ENCODE peak calls at places on chromosomes 7 and 10, in four cellular contexts. O is HFFc6, G is MM.1S, F is posterior cingulate gyrus. L is an unnamed sample.

GRCh38 chr10:8084799-8085198 is 30.3 kb downstream of the GATA3 start:
- DNase-seq in O (no peak), G (no peak), F (no peak), L (no peak)

GRCh38 chr10:100746413-100746931 is 1.1 kb downstream of the PAX2 start:
- DNase-seq in O (no peak), G (no peak), F (no peak), L (no peak)

GRCh38 chr7:69775231-69775771 is 177.0 kb downstream of the AUTS2 start:
- DNase-seq in O (no peak), G (no peak), F (no peak), L (no peak)

GRCh38 chr7:6631605-6632004 is 5.5 kb upstream of the ZNF316 start:
- DNase-seq in O (no peak), G (no peak), F (no peak), L (no peak)

GRCh38 chr10:13945760-13946460 is 359.1 kb downstream of the PRPF18 start:
- DNase-seq in O (peak; percentile 21), G (no peak), F (no peak), L (peak; percentile 48)

GRCh38 chr7:112873831-112874553 is 83.8 kb upstream of the TMEM168 start:
- DNase-seq in O (no peak), G (no peak), F (no peak), L (no peak)

GRCh38 chr10:48605786-48606529 is 1.1 kb upstream of the ARHGAP22 start:
- DNase-seq in O (peak; percentile 43), G (no peak), F (no peak), L (peak; percentile 65)

GRCh38 chr10:78656815-78657621 is 411.7 kb upstream of the ZMIZ1 start:
- DNase-seq in O (no peak), G (no peak), F (peak; percentile 67), L (no peak)

GRCh38 chr10:112713411-112713810 is 236.6 kb upstream of the TCF7L2 start:
- DNase-seq in O (no peak), G (no peak), F (no peak), L (peak; percentile 23)

GRCh38 chr7:135979674-135980660 is 2.8 kb upstream of the MTPN start:
- DNase-seq in O (peak; percentile 25), G (no peak), F (no peak), L (peak; percentile 46)

GRCh38 chr10:7826971-7827370 is 8.7 kb downstream of the TAF3 start:
- DNase-seq in O (peak; percentile 38), G (no peak), F (no peak), L (peak; percentile 63)

GRCh38 chr7:27661776-27662489 is 750 bp downstream of the HIBADH start:
- DNase-seq in O (no peak), G (peak; percentile 21), F (peak; percentile 8), L (peak; percentile 27)

GRCh38 chr7:130444230-130444629 is 3.4 kb upstream of the CEP41 start:
- DNase-seq in O (no peak), G (no peak), F (no peak), L (no peak)

GRCh38 chr7:17626215-17626614 is 314.1 kb downstream of the SNX13 start:
- DNase-seq in O (no peak), G (no peak), F (no peak), L (peak; percentile 32)

GRCh38 chr10:60916025-60916424 is 28.0 kb downstream of the RHOBTB1 start:
- DNase-seq in O (no peak), G (no peak), F (no peak), L (peak; percentile 7)

GRCh38 chr7:113715262-113715661 is 203.5 kb downstream of the PPP1R3A start:
- DNase-seq in O (no peak), G (no peak), F (no peak), L (no peak)

GRCh38 chr10:100364735-100365391 is 17.8 kb downstream of the SCD start:
- DNase-seq in O (peak; percentile 70), G (no peak), F (peak; percentile 18), L (peak; percentile 85)

GRCh38 chr10:24469993-24470392 is 253.7 kb downstream of the ARHGAP21 start:
- DNase-seq in O (no peak), G (no peak), F (no peak), L (peak; percentile 25)

GRCh38 chr10:46329690-46330016 is 42.9 kb downstream of the ANTXRL start:
- DNase-seq in O (no peak), G (no peak), F (no peak), L (no peak)

GRCh38 chr7:93854480-93854879 is 36.1 kb downstream of the TFPI2 start:
- DNase-seq in O (no peak), G (no peak), F (no peak), L (no peak)

GRCh38 chr7:150784954-150785353 is 15.2 kb downstream of the TMEM176B start:
- DNase-seq in O (no peak), G (no peak), F (no peak), L (no peak)

GRCh38 chr7:5248201-5248885 is 34.4 kb upstream of the SLC29A4 start:
- DNase-seq in O (no peak), G (no peak), F (no peak), L (no peak)

GRCh38 chr7:136405931-136406777 is 429.0 kb upstream of the MTPN start:
- DNase-seq in O (peak; percentile 32), G (peak; percentile 79), F (no peak), L (peak; percentile 67)

GRCh38 chr10:35089641-35090161 is 440 bp downstream of the CUL2 start:
- DNase-seq in O (no peak), G (peak; percentile 61), F (no peak), L (peak; percentile 21)

GRCh38 chr7:127949670-127950069 is 81.6 kb downstream of the LRRC4 start:
- DNase-seq in O (no peak), G (peak; percentile 30), F (no peak), L (no peak)

GRCh38 chr7:28433604-28434254 is 21.4 kb downstream of the CREB5 start:
- DNase-seq in O (no peak), G (no peak), F (no peak), L (peak; percentile 35)

GRCh38 chr7:19851504-19851903 is 78.1 kb upstream of the TMEM196 start:
- DNase-seq in O (no peak), G (no peak), F (no peak), L (no peak)

GRCh38 chr7:149686001-149686400 is 87.4 kb downstream of the ZNF467 start:
- DNase-seq in O (peak; percentile 74), G (no peak), F (no peak), L (peak; percentile 73)

GRCh38 chr10:85655394-85655793 is 711.2 kb downstream of the GRID1 start:
- DNase-seq in O (no peak), G (no peak), F (no peak), L (no peak)

GRCh38 chr7:67100956-67101361 is 104.3 kb downstream of the TYW1 start:
- DNase-seq in O (no peak), G (no peak), F (no peak), L (no peak)